ENCODE peak calls at places on chromosome 15, in five cellular contexts. V is mucosa of gallbladder, R is left ventricle myocardium superior, M is GM23248, C is HTR-8/SVneo. A is an unnamed sample.

GRCh38 chr15:63482874-63483323 is 21.5 kb upstream of the USP3 start:
- DNase-seq in V (no peak), R (no peak), M (no peak), C (no peak), A (no peak)

GRCh38 chr15:95561463-95561862 is 769.0 kb upstream of the NR2F2 start:
- DNase-seq in C (no peak), R (no peak), M (no peak), V (no peak), A (no peak)

GRCh38 chr15:67611803-67612369 is 69.4 kb downstream of the MAP2K5 start:
- DNase-seq in M (no peak), C (no peak), R (no peak), V (no peak), A (no peak)

GRCh38 chr15:82135645-82136044 is 89.8 kb upstream of the MEX3B start:
- DNase-seq in V (no peak), R (no peak), C (no peak), M (peak), A (no peak)

GRCh38 chr15:46518381-46518780 is 883.6 kb downstream of the SQOR start:
- DNase-seq in C (no peak), V (no peak), M (no peak), R (no peak), A (no peak)

GRCh38 chr15:96736384-96736783 is 405.9 kb downstream of the NR2F2 start:
- DNase-seq in M (no peak), C (peak), V (no peak), R (no peak), A (no peak)

GRCh38 chr15:40487816-40488682 is 17.3 kb downstream of the CHST14 start:
- DNase-seq in R (no peak), V (no peak), M (no peak), C (no peak), A (no peak)

GRCh38 chr15:45129651-45130129 is at the start of the genes DUOX1 and DUOXA1:
- DNase-seq in V (peak), M (peak), R (peak), C (no peak), A (no peak)

GRCh38 chr15:57085267-57085666 is 166.8 kb downstream of the TCF12 start:
- DNase-seq in V (no peak), C (no peak), M (no peak), R (no peak), A (no peak)